ENCODE peak calls at places on chromosomes 1 and 21, in four cellular contexts. E, V, O and N are unnamed samples. For H3K27me3, the result is how much of the 10 kb centered on the place peaks cover.

GRCh38 chr1:218330043-218330623 is 15.0 kb upstream of the TGFB2 start:
- DNase-seq in V (peak), O (no peak), E (peak), N (peak)

GRCh38 chr1:245247791-245248789 is 93.3 kb downstream of the KIF26B start:
- DNase-seq in V (no peak), E (no peak), O (no peak), N (no peak)

GRCh38 chr1:23524716-23525401 is 6.2 kb downstream of the E2F2 start:
- DNase-seq in O (no peak), E (peak), V (no peak), N (no peak)

GRCh38 chr1:21586222-21586621 is 77.0 kb downstream of the ALPL start:
- DNase-seq in V (no peak), E (no peak), O (no peak), N (no peak)

GRCh38 chr1:230589951-230590350 is 52.3 kb upstream of the COG2 start:
- DNase-seq in O (no peak), V (no peak), E (no peak), N (no peak)

GRCh38 chr1:228267962-228268890 is 60.4 kb downstream of the OBSCN start:
- DNase-seq in E (no peak), O (no peak), V (peak), N (no peak)

GRCh38 chr1:81550753-81551152 is 250.0 kb upstream of the ADGRL2 start:
- DNase-seq in V (peak), O (no peak), E (no peak), N (no peak)

GRCh38 chr1:29511436-29511835 is 275.1 kb downstream of the PTPRU start:
- DNase-seq in V (no peak), E (no peak), O (no peak), N (no peak)

GRCh38 chr1:53372501-53372951 is 44.7 kb upstream of the LRP8 start:
- DNase-seq in V (no peak), O (no peak), E (no peak), N (peak)

GRCh38 chr1:163163861-163164582 is 38.7 kb downstream of the RGS5 start:
- DNase-seq in E (no peak), V (no peak), O (peak), N (no peak)

GRCh38 chr1:205615789-205616188 is 16.0 kb downstream of the ELK4 start:
- DNase-seq in O (no peak), V (no peak), E (no peak), N (no peak)

GRCh38 chr1:158806909-158807601 is 24.1 kb upstream of the MNDA start:
- DNase-seq in V (no peak), E (no peak), O (no peak), N (no peak)

GRCh38 chr1:217066794-217067193 is 343.6 kb upstream of the ESRRG start:
- DNase-seq in E (no peak), O (no peak), V (no peak), N (no peak)

GRCh38 chr1:151238467-151238739 is 16.1 kb upstream of the PSMD4 start:
- DNase-seq in E (no peak), O (peak), V (no peak), N (no peak)

GRCh38 chr1:23019851-23020625 is 770 bp downstream of the KDM1A start:
- DNase-seq in O (peak), V (peak), E (peak), N (peak)

DNA sequence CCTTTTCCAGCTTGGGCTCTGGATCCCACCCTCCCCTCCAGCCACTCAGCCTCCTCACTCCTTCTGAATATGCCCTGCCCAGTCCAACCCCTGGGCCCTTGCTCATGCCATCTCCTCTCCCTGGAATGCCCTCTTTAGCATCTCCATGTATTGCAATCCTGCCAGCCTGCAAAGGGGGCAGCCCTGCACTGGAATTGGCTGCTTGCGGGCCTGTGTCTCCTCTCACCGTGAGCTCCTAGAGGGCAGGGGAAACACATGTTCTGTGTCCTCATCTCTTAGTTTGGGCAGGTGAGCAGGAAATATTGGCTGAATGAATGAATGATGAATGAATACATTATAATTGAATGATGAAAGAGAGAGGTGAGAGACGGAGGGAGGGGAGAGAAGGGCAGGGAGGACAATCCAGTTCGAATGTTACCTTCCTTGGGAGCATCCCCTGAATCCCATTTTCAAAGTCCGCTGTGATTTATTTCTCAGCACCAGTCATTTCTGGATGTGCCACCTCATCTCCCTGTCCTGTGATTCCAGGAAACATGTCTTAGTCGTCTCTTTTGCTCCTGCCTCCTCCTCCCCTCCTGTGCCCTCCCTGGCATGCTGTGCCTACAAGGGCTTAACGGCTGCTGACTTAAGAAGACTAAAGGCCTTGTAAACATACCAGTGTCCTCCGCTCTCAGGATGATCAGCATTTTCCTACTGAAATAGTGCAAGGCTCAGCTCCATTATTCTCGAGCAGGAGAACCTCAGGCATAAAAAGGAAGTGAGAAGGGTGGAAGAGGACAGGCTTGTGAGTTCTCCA is 61.4 kb upstream of the RUNX3 start:
- DNase-seq in O (no peak), E (no peak), V (no peak), N (no peak)
- H3K27me3 ChIP-seq in O (under half), E (under half), V (under half), N (under half)

GRCh38 chr21:46538851-46539666 is 65.8 kb downstream of the S100B start:
- DNase-seq in E (no peak), V (no peak), O (no peak), N (no peak)
- H3K4me3 ChIP-seq in E (no peak), V (no peak), O (no peak), N (no peak)

DNA sequence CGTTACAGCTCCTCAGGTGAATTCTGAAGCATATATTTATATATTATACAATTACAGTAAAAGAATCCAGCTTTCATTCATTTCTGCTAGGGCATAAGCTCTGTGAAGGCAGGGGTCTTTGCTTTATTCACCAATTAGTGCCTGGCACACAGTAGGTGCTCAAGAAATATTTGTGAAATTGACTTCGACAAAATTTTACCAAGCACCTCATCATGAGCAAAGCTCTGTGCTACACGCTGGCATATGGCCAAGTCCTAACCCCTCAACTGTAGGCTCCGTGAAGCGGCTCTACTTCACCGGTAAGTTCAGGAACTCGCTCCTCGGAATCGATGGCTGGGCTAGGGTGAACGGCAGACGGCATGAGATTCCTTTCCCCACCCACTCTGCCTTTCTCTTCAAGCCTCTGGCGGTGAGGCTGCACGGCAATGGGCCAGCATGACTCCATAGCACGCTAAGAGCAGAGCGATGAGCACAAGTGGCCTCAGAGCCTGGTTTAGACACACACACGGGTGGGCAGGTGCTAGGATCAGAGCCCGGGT is 8.7 kb downstream of the C1orf174 start:
- DNase-seq in E (no peak), O (no peak), V (no peak), N (no peak)
- H3K27ac ChIP-seq in E (peak), O (no peak), V (no peak), N (no peak)

GRCh38 chr21:44526096-44526997 is 13.6 kb downstream of the KRTAP10-1 start:
- DNase-seq in O (no peak), V (no peak), E (no peak), N (no peak)
- H3K27me3 ChIP-seq in O (under half), V (under half), E (under half), N (under half)

GRCh38 chr1:207831517-207832327 is 79.2 kb downstream of the CD34 start:
- DNase-seq in V (no peak), O (no peak), E (no peak), N (peak)
- H3K4me3 ChIP-seq in V (no peak), O (no peak), E (no peak), N (no peak)

GRCh38 chr1:27203946-27204345 is 30.5 kb upstream of the WDTC1 start:
- DNase-seq in O (no peak), V (no peak), E (no peak), N (no peak)
- H3K27ac ChIP-seq in O (no peak), V (no peak), E (no peak), N (no peak)